ENCODE peak calls at places on chromosomes 12 and 14, in ten cellular contexts. G is GM23248, V is IMR-90, M is keratinocyte, R is PC-3, P is fibroblast of lung, B is DND-41, W is HCT116, Q is HepG2, O is mesendoderm. J is an unnamed sample.
A peak's percentile ranks its signal among the peaks of the same experiment; 100 is the strongest.

GRCh38 chr12:54352891-54353874 is 11.1 kb downstream of the GPR84 start:
- DNase-seq in G (peak; percentile 74), V (peak; percentile 72), M (no peak), R (no peak), P (peak; percentile 64), B (no peak), W (no peak), Q (no peak), O (no peak), J (peak; percentile 77)

GRCh38 chr12:88836156-88836555 is 255.9 kb upstream of the KITLG start:
- DNase-seq in G (no peak), V (no peak), M (no peak), R (peak; percentile 8), P (peak; percentile 22), B (no peak), W (no peak), Q (peak; percentile 10), O (peak; percentile 19), J (no peak)

GRCh38 chr12:46071335-46071734 is 81.0 kb upstream of the SCAF11 start:
- DNase-seq in G (peak; percentile 9), V (no peak), M (no peak), R (peak; percentile 26), P (no peak), B (no peak), W (no peak), Q (no peak), O (peak; percentile 15), J (no peak)

GRCh38 chr12:55727643-55728184 is 1.1 kb downstream of the CD63 start:
- DNase-seq in G (peak; percentile 91), V (peak; percentile 61), M (no peak), R (peak; percentile 73), P (peak; percentile 63), B (no peak), W (no peak), Q (no peak), O (no peak), J (peak; percentile 94)

GRCh38 chr12:76266797-76267196 is 81.4 kb downstream of the BBS10 start:
- DNase-seq in G (peak; percentile 95), V (peak; percentile 90), M (peak; percentile 72), R (peak; percentile 20), P (peak; percentile 94), B (no peak), W (no peak), Q (no peak), O (peak; percentile 89), J (no peak)

GRCh38 chr12:124928912-124929530 is 14.6 kb upstream of the UBC start:
- DNase-seq in G (no peak), V (no peak), M (no peak), R (peak; percentile 32), P (no peak), B (no peak), W (no peak), Q (no peak), O (no peak), J (no peak)

GRCh38 chr14:73757876-73758391 is 43.8 kb upstream of the PNMA1 start:
- DNase-seq in G (peak; percentile 37), V (no peak), M (no peak), R (no peak), P (no peak), B (no peak), W (no peak), Q (no peak), O (no peak), J (peak; percentile 34)

GRCh38 chr12:56657416-56658379 is 11.9 kb upstream of the ATP5F1B start:
- DNase-seq in G (no peak), V (no peak), M (no peak), R (no peak), P (no peak), B (no peak), W (no peak), Q (no peak), O (no peak), J (no peak)

GRCh38 chr12:84336231-84336630 is 576.4 kb downstream of the SLC6A15 start:
- DNase-seq in G (peak; percentile 20), V (peak; percentile 18), M (no peak), R (no peak), P (peak; percentile 8), B (no peak), W (no peak), Q (no peak), O (no peak), J (no peak)

GRCh38 chr12:6871052-6871957 is 1.8 kb downstream of the SPSB2 start:
- DNase-seq in G (peak; percentile 68), V (no peak), M (no peak), R (peak; percentile 69), P (peak; percentile 23), B (peak; percentile 34), W (peak; percentile 56), Q (no peak), O (peak; percentile 53), J (peak; percentile 87)

GRCh38 chr12:63151061-63151897 is at the start of gene AVPR1A:
- DNase-seq in G (peak; percentile 19), V (no peak), M (no peak), R (no peak), P (no peak), B (no peak), W (no peak), Q (no peak), O (peak; percentile 45), J (no peak)

GRCh38 chr12:59834659-59835474 is 239.0 kb downstream of the SLC16A7 start:
- DNase-seq in G (peak; percentile 53), V (peak; percentile 47), M (no peak), R (peak; percentile 64), P (peak; percentile 15), B (no peak), W (peak; percentile 13), Q (peak; percentile 5), O (peak; percentile 37), J (peak; percentile 56)

GRCh38 chr14:42911642-42912041 is 1305.0 kb downstream of the LRFN5 start:
- DNase-seq in G (peak; percentile 19), V (peak; percentile 13), M (no peak), R (peak; percentile 39), P (no peak), B (no peak), W (no peak), Q (no peak), O (peak; percentile 5), J (no peak)

GRCh38 chr14:99728981-99729451 is 44.9 kb downstream of the CYP46A1 start:
- DNase-seq in G (no peak), V (no peak), M (no peak), R (no peak), P (no peak), B (no peak), W (no peak), Q (no peak), O (no peak), J (peak; percentile 81)

GRCh38 chr12:57844725-57845477 is 1.6 kb downstream of the CTDSP2 start:
- DNase-seq in G (peak; percentile 93), V (peak; percentile 86), M (no peak), R (peak; percentile 43), P (peak; percentile 73), B (no peak), W (peak; percentile 23), Q (peak; percentile 68), O (peak; percentile 93), J (peak; percentile 98)

GRCh38 chr12:49888461-49889151 is 15.1 kb downstream of the FAIM2 start:
- DNase-seq in G (no peak), V (no peak), M (no peak), R (peak; percentile 29), P (no peak), B (no peak), W (no peak), Q (no peak), O (no peak), J (peak; percentile 27)

GRCh38 chr12:72790273-72790672 is 518.1 kb downstream of the TRHDE start:
- DNase-seq in G (peak; percentile 3), V (no peak), M (no peak), R (peak; percentile 89), P (no peak), B (no peak), W (no peak), Q (no peak), O (peak; percentile 51), J (no peak)

GRCh38 chr12:19227880-19228210 is 98.3 kb downstream of the PLEKHA5 start:
- DNase-seq in G (no peak), V (no peak), M (no peak), R (no peak), P (no peak), B (no peak), W (no peak), Q (no peak), O (no peak), J (no peak)

GRCh38 chr12:41212625-41213024 is 24.5 kb downstream of the PDZRN4 start:
- DNase-seq in G (no peak), V (no peak), M (no peak), R (no peak), P (no peak), B (no peak), W (no peak), Q (no peak), O (no peak), J (no peak)
- H3K4me2 ChIP-seq in G (no peak overlapping the region), V (no peak overlapping the region), M (no peak overlapping the region), R (no peak overlapping the region), P (no peak overlapping the region), B (no peak overlapping the region), W (no peak overlapping the region), Q (no peak overlapping the region), O (no peak overlapping the region), J (no peak overlapping the region)

GRCh38 chr14:33393155-33393894 is 454.6 kb downstream of the NPAS3 start:
- DNase-seq in G (no peak), V (no peak), M (no peak), R (peak; percentile 54), P (no peak), B (no peak), W (no peak), Q (no peak), O (no peak), J (no peak)

GRCh38 chr14:33393895-33394405 is 455.3 kb downstream of the NPAS3 start:
- DNase-seq in G (no peak), V (no peak), M (no peak), R (no peak), P (no peak), B (no peak), W (no peak), Q (no peak), O (no peak), J (no peak)
- H3K36me3 ChIP-seq in G (no peaks in the 10 kb centered on the region), V (no peaks in the 10 kb centered on the region), M (no peaks in the 10 kb centered on the region), R (no peaks in the 10 kb centered on the region), P (no peaks in the 10 kb centered on the region), B (no peaks in the 10 kb centered on the region), W (no peaks in the 10 kb centered on the region), Q (no peaks in the 10 kb centered on the region), O (no peaks in the 10 kb centered on the region), J (no peaks in the 10 kb centered on the region)

GRCh38 chr12:90234455-90234854 is 525.8 kb upstream of the ATP2B1 start:
- DNase-seq in G (peak; percentile 20), V (peak; percentile 9), M (peak; percentile 93), R (no peak), P (no peak), B (no peak), W (no peak), Q (no peak), O (peak; percentile 40), J (no peak)
- H3K27ac ChIP-seq in G (peak overlapping the region; percentile 22), V (peak overlapping the region; percentile 37), M (peak overlapping the region; percentile 59), R (no peak overlapping the region), P (no peak overlapping the region), B (no peak overlapping the region), W (no peak overlapping the region), Q (no peak overlapping the region), O (no peak overlapping the region), J (no peak overlapping the region)

DNA sequence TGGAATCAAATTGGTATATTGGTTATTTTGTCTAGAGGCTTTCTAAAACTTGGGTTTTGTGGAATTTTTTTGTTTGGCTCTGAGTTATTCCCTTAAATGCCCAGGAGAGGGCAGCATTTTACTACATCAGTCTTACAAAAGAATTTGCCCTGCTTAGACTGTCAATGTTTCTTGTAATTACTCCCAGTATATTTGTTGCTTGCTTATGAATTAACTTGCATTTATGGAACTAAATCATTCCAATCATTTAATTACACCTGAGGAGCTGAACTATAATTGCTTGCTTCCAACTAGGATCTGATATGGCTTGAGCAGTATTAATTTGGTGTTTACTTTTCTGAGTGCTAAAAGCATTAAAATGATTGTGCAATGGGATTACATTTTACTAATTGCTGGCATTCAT is 48.7 kb downstream of the MIPOL1 start:
- DNase-seq in G (peak; percentile 69), V (peak; percentile 63), M (no peak), R (peak; percentile 79), P (peak; percentile 35), B (no peak), W (peak; percentile 39), Q (peak; percentile 86), O (peak; percentile 46), J (no peak)
- H3K4me2 ChIP-seq in G (no peak overlapping the region), V (no peak overlapping the region), M (no peak overlapping the region), R (peak overlapping the region; percentile 34), P (no peak overlapping the region), B (no peak overlapping the region), W (no peak overlapping the region), Q (no peak overlapping the region), O (no peak overlapping the region), J (no peak overlapping the region)

J was measured in osteoblast.